ENCODE peak calls at places on chromosomes 4 and X, in six cellular contexts. N, S, G, Z, T and F are unnamed samples.

GRCh38 chrX:102720237-102721168 is at the start of gene GPRASP3:
- DNase-seq in N (peak; percentile 75), S (peak; percentile 91), G (peak; percentile 80), Z (no peak), T (peak; percentile 70), F (no peak)

GRCh38 chr4:141789716-141790115 is 153.3 kb downstream of the IL15 start:
- DNase-seq in N (no peak), S (no peak), G (no peak), Z (no peak), T (no peak), F (no peak)

GRCh38 chr4:13484749-13485345 is 707 bp upstream of the RAB28 start:
- DNase-seq in N (peak; percentile 58), S (no peak), G (no peak), Z (peak; percentile 15), T (no peak), F (no peak)

GRCh38 chrX:107562482-107562881 is 65.8 kb upstream of the PRPS1 start:
- DNase-seq in N (peak; percentile 88), S (no peak), G (no peak), Z (no peak), T (no peak), F (peak; percentile 72)

GRCh38 chr4:105158837-105159236 is 12.2 kb downstream of the TET2 start:
- DNase-seq in N (peak; percentile 56), S (peak; percentile 24), G (no peak), Z (no peak), T (no peak), F (no peak)

GRCh38 chr4:180153587-180153986 is 2089.6 kb upstream of the TENM3 start:
- DNase-seq in N (no peak), S (no peak), G (no peak), Z (no peak), T (no peak), F (no peak)

GRCh38 chr4:53196872-53197759 is 168.7 kb downstream of the SCFD2 start:
- DNase-seq in N (peak; percentile 90), S (no peak), G (no peak), Z (peak; percentile 78), T (no peak), F (peak; percentile 88)

GRCh38 chrX:24005867-24006266 is 21.1 kb downstream of the KLHL15 start:
- DNase-seq in N (no peak), S (no peak), G (no peak), Z (no peak), T (no peak), F (no peak)

GRCh38 chrX:130803537-130803936 is 99.5 kb downstream of the ENOX2 start:
- DNase-seq in N (no peak), S (no peak), G (no peak), Z (no peak), T (no peak), F (no peak)

DNA sequence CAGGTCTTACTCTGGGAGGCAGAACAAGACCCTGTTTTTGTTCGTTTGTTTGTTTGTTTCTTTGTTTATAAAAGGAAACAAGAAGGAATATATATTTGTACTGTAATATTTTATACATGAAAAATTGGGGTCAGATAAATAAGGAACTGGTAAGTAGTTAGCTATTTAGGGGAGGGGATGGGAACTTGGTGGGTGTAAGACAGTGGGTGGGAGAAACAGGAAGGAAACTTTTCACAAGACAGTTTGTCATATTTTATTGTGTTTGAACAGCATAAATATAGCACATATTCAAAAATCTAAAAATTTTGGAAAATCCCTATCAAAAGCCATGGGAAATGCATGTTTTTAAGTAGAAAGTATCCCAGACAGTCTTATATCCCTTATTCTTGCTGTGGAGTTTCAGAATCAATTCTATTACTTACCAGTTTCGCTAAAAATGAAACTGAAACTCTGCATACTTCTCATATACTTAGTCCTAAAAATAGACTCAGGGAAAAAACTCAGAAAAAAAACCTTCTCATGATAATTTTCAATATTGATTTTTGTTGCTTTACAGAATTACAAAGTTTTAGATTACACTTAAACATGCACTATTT is 22.3 kb upstream of the RASGEF1B start:
- DNase-seq in N (no peak), S (no peak), G (no peak), Z (no peak), T (no peak), F (no peak)
- H3K4me3 ChIP-seq in N (no peak overlapping the region), S (peak overlapping the region; percentile 28), G (no peak overlapping the region), Z (no peak overlapping the region), T (no peak overlapping the region), F (no peak overlapping the region)

GRCh38 chr4:78056265-78057129 is 626 bp upstream of the FRAS1 start:
- DNase-seq in N (peak; percentile 24), S (peak; percentile 87), G (peak; percentile 89), Z (peak; percentile 61), T (peak; percentile 68), F (peak; percentile 67)
- H3K4me3 ChIP-seq in N (peak overlapping the region; percentile 57), S (peak overlapping the region; percentile 73), G (peak overlapping the region; percentile 53), Z (peak overlapping the region; percentile 54), T (peak overlapping the region; percentile 34), F (peak overlapping the region; percentile 74)

GRCh38 chrX:37781808-37782207 is 1.9 kb downstream of the CYBB start:
- DNase-seq in N (no peak), S (no peak), G (no peak), Z (no peak), T (no peak), F (no peak)

GRCh38 chrX:37779857-37780256 is at the start of gene CYBB:
- DNase-seq in N (no peak), S (no peak), G (no peak), Z (no peak), T (no peak), F (no peak)

GRCh38 chrX:37776987-37777325 is 2.9 kb upstream of the CYBB start:
- DNase-seq in N (no peak), S (no peak), G (no peak), Z (no peak), T (no peak), F (no peak)

GRCh38 chrX:37776283-37776986 is 3.4 kb upstream of the CYBB start:
- DNase-seq in N (no peak), S (no peak), G (no peak), Z (peak; percentile 85), T (no peak), F (no peak)
- H3K4me3 ChIP-seq in N (no peak overlapping the region), S (no peak overlapping the region), G (no peak overlapping the region), Z (no peak overlapping the region), T (no peak overlapping the region), F (no peak overlapping the region)

DNA sequence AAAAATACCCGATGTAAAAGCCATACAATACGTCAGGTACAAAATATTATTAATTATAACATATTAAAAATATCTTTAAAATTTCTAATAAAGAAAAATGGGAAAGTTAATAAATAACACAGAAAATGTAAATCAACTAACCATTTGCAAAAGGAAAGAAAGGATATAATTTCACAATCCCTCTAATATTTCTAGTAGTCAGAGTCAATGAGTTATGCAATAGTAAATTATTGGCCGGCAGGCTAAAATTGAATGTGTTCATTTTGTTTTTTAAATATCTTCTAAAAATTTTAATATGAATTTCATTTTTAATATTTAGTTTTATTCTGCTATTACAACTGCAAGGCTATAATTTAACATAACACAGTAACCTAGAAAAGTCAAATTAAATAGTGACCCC is 155.7 kb downstream of the FBXW7 start:
- DNase-seq in N (no peak), S (no peak), G (no peak), Z (no peak), T (no peak), F (no peak)
- H3K4me3 ChIP-seq in N (no peak overlapping the region), S (peak overlapping the region; percentile 59), G (no peak overlapping the region), Z (no peak overlapping the region), T (no peak overlapping the region), F (no peak overlapping the region)

GRCh38 chrX:40176256-40176978 is 78.7 kb upstream of the BCOR start:
- DNase-seq in N (no peak), S (peak; percentile 91), G (peak; percentile 63), Z (peak; percentile 53), T (no peak), F (no peak)

GRCh38 chrX:40175416-40176255 is 77.9 kb upstream of the BCOR start:
- DNase-seq in N (no peak), S (peak; percentile 92), G (peak; percentile 69), Z (peak; percentile 86), T (peak; percentile 65), F (no peak)

GRCh38 chrX:40177942-40178715 is 80.4 kb upstream of the BCOR start:
- DNase-seq in N (no peak), S (no peak), G (no peak), Z (peak; percentile 82), T (no peak), F (no peak)

GRCh38 chrX:40177489-40177888 is 79.7 kb upstream of the BCOR start:
- DNase-seq in N (no peak), S (no peak), G (no peak), Z (no peak), T (no peak), F (no peak)

GRCh38 chrX:40176979-40177430 is 79.2 kb upstream of the BCOR start:
- DNase-seq in N (no peak), S (peak; percentile 75), G (peak; percentile 43), Z (no peak), T (no peak), F (no peak)
- H3K4me3 ChIP-seq in N (no peak overlapping the region), S (peak overlapping the region; percentile 73), G (no peak overlapping the region), Z (peak overlapping the region; percentile 67), T (peak overlapping the region; percentile 28), F (peak overlapping the region; percentile 40)

DNA sequence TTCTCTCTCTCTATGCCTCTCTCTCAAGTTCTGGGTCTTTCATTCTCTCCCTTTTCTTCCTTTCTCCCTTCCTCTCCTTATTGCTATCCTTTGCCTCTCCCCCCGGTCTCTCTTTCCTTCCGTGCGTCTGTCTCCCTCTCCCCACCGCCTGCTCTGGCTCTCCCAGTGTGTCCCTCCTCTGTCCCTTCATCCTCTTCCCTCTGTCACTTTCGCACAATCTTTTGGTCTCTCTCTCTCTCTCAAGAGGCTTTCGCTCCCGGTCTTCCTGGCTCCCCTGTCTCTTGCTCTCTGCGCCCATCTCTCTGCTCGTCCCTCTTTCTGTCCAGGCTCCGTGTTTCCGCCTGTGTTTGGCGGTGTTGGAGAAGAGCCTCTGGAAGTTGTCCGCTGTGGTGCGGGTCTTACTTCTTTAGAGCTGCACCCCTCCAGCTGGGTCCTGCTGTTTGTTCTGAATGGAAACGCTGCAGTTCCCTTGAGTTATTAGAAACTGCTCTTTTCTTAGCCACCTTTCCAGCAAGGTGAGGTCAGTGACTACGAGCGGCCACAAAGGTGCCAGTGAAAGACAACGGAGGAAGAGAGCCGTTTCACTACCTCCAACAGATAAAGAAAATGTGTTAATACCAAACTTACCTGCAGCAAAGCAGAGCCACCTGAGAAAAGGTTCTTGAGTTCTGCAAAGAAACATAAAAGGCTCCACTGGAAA is 1.1 kb downstream of the BMPR1B start:
- DNase-seq in N (no peak), S (no peak), G (peak; percentile 8), Z (no peak), T (no peak), F (no peak)
- H3K4me3 ChIP-seq in N (peak overlapping the region; percentile 42), S (peak overlapping the region; percentile 80), G (peak overlapping the region; percentile 21), Z (no peak overlapping the region), T (no peak overlapping the region), F (peak overlapping the region; percentile 58)

GRCh38 chr4:186651181-186651603 is 72.5 kb downstream of the FAT1 start:
- DNase-seq in N (no peak), S (no peak), G (no peak), Z (no peak), T (no peak), F (no peak)
- H3K4me3 ChIP-seq in N (no peak overlapping the region), S (peak overlapping the region; percentile 12), G (no peak overlapping the region), Z (no peak overlapping the region), T (no peak overlapping the region), F (peak overlapping the region; percentile 35)

DNA sequence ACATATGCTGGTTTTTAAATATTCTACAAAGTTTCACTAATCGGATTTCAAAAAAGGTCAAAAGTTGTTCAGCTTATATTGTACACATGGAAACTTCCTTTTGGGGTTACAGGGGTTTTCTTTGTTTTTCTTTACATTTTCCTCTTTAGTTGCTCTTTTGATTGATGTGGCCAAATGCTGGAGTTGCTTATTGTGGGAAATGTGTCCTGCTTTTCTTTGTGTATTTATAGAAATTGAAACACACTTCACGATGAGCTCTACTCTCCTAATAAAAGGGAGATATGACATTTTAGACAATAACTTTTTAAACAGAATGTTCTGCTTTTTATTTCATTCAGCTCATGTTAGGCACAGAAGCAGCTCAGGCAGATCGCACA is 50.7 kb upstream of the SPRY1 start:
- DNase-seq in N (no peak), S (no peak), G (no peak), Z (peak; percentile 28), T (no peak), F (no peak)
- H3K4me3 ChIP-seq in N (no peak overlapping the region), S (no peak overlapping the region), G (no peak overlapping the region), Z (no peak overlapping the region), T (no peak overlapping the region), F (no peak overlapping the region)